ENCODE peak calls at places on chromosome 13, in nine cellular contexts. One of them, this sample, is unnamed.

GRCh38 chr13:44768233-44768632 is 192.1 kb upstream of the TSC22D1 start:
- DNase-seq in activated CD8-positive, alpha-beta T cell treated with anti-CD3 and anti-CD28 coated beads, Interleukin-2, amount 10 ng/mL, durations not matched to agents 7 days and 5 days: peak; percentile 54
- DNase-seq in kidney glomerular epithelial cell: no peak
- DNase-seq in mammary epithelial cell: no peak
- DNase-seq in choroid plexus epithelial cell: no peak
- DNase-seq in T-cell: peak; percentile 16
- DNase-seq in neural progenitor cell: no peak
- DNase-seq in thyroid gland: no peak
- DNase-seq in NAMALWA: no peak
- DNase-seq in this sample: no peak

GRCh38 chr13:48908381-48909087 is 67.2 kb upstream of the FNDC3A start:
- DNase-seq in activated CD8-positive, alpha-beta T cell treated with anti-CD3 and anti-CD28 coated beads, Interleukin-2, amount 10 ng/mL, durations not matched to agents 7 days and 5 days: no peak
- DNase-seq in kidney glomerular epithelial cell: peak; percentile 13
- DNase-seq in mammary epithelial cell: peak; percentile 58
- DNase-seq in choroid plexus epithelial cell: no peak
- DNase-seq in T-cell: no peak
- DNase-seq in neural progenitor cell: no peak
- DNase-seq in thyroid gland: no peak
- DNase-seq in NAMALWA: no peak
- DNase-seq in this sample: no peak

GRCh38 chr13:24694907-24695306 is 14.7 kb downstream of the ATP12A start:
- DNase-seq in activated CD8-positive, alpha-beta T cell treated with anti-CD3 and anti-CD28 coated beads, Interleukin-2, amount 10 ng/mL, durations not matched to agents 7 days and 5 days: no peak
- DNase-seq in kidney glomerular epithelial cell: no peak
- DNase-seq in mammary epithelial cell: no peak
- DNase-seq in choroid plexus epithelial cell: no peak
- DNase-seq in T-cell: no peak
- DNase-seq in neural progenitor cell: no peak
- DNase-seq in thyroid gland: no peak
- DNase-seq in NAMALWA: no peak
- DNase-seq in this sample: no peak

GRCh38 chr13:52447354-52447753 is 3.1 kb downstream of the VPS36 start:
- DNase-seq in activated CD8-positive, alpha-beta T cell treated with anti-CD3 and anti-CD28 coated beads, Interleukin-2, amount 10 ng/mL, durations not matched to agents 7 days and 5 days: no peak
- DNase-seq in kidney glomerular epithelial cell: no peak
- DNase-seq in mammary epithelial cell: peak; percentile 39
- DNase-seq in choroid plexus epithelial cell: no peak
- DNase-seq in T-cell: no peak
- DNase-seq in neural progenitor cell: no peak
- DNase-seq in thyroid gland: no peak
- DNase-seq in NAMALWA: no peak
- DNase-seq in this sample: no peak

GRCh38 chr13:59906413-59907027 is 257.2 kb downstream of the DIAPH3 start:
- DNase-seq in activated CD8-positive, alpha-beta T cell treated with anti-CD3 and anti-CD28 coated beads, Interleukin-2, amount 10 ng/mL, durations not matched to agents 7 days and 5 days: no peak
- DNase-seq in kidney glomerular epithelial cell: peak; percentile 31
- DNase-seq in mammary epithelial cell: no peak
- DNase-seq in choroid plexus epithelial cell: peak; percentile 76
- DNase-seq in T-cell: no peak
- DNase-seq in neural progenitor cell: peak; percentile 33
- DNase-seq in thyroid gland: no peak
- DNase-seq in NAMALWA: peak; percentile 64
- DNase-seq in this sample: no peak

GRCh38 chr13:28657784-28658538 is 969 bp upstream of the POMP start:
- DNase-seq in activated CD8-positive, alpha-beta T cell treated with anti-CD3 and anti-CD28 coated beads, Interleukin-2, amount 10 ng/mL, durations not matched to agents 7 days and 5 days: no peak
- DNase-seq in kidney glomerular epithelial cell: no peak
- DNase-seq in mammary epithelial cell: peak; percentile 6
- DNase-seq in choroid plexus epithelial cell: peak; percentile 60
- DNase-seq in T-cell: no peak
- DNase-seq in neural progenitor cell: peak; percentile 15
- DNase-seq in thyroid gland: no peak
- DNase-seq in NAMALWA: peak; percentile 66
- DNase-seq in this sample: no peak

GRCh38 chr13:42036711-42037110 is 11.7 kb upstream of the DGKH start:
- DNase-seq in activated CD8-positive, alpha-beta T cell treated with anti-CD3 and anti-CD28 coated beads, Interleukin-2, amount 10 ng/mL, durations not matched to agents 7 days and 5 days: no peak
- DNase-seq in kidney glomerular epithelial cell: no peak
- DNase-seq in mammary epithelial cell: no peak
- DNase-seq in choroid plexus epithelial cell: no peak
- DNase-seq in T-cell: no peak
- DNase-seq in neural progenitor cell: no peak
- DNase-seq in thyroid gland: no peak
- DNase-seq in NAMALWA: no peak
- DNase-seq in this sample: no peak

GRCh38 chr13:110907951-110908898 is 6.6 kb downstream of the ANKRD10 start:
- DNase-seq in activated CD8-positive, alpha-beta T cell treated with anti-CD3 and anti-CD28 coated beads, Interleukin-2, amount 10 ng/mL, durations not matched to agents 7 days and 5 days: no peak
- DNase-seq in kidney glomerular epithelial cell: peak; percentile 17
- DNase-seq in mammary epithelial cell: peak; percentile 99
- DNase-seq in choroid plexus epithelial cell: peak; percentile 23
- DNase-seq in T-cell: no peak
- DNase-seq in neural progenitor cell: no peak
- DNase-seq in thyroid gland: peak; percentile 42
- DNase-seq in NAMALWA: no peak
- DNase-seq in this sample: no peak

GRCh38 chr13:50708461-50708860 is 135.0 kb downstream of the DLEU7 start:
- DNase-seq in activated CD8-positive, alpha-beta T cell treated with anti-CD3 and anti-CD28 coated beads, Interleukin-2, amount 10 ng/mL, durations not matched to agents 7 days and 5 days: no peak
- DNase-seq in kidney glomerular epithelial cell: no peak
- DNase-seq in mammary epithelial cell: no peak
- DNase-seq in choroid plexus epithelial cell: peak; percentile 14
- DNase-seq in T-cell: no peak
- DNase-seq in neural progenitor cell: no peak
- DNase-seq in thyroid gland: no peak
- DNase-seq in NAMALWA: no peak
- DNase-seq in this sample: no peak